ENCODE peak calls at places on chromosome 17, in four cellular contexts. One of them, this sample, is unnamed.

GRCh38 chr17:76268991-76269981 is 4.1 kb downstream of the UBALD2 start:
- DNase-seq in PC-3: no peak
- DNase-seq in tibial artery: no peak
- DNase-seq in CD4-positive, alpha-beta T cell: no peak
- DNase-seq in this sample: no peak

GRCh38 chr17:48843172-48843900 is 12.5 kb downstream of the CALCOCO2 start:
- DNase-seq in PC-3: no peak
- DNase-seq in tibial artery: no peak
- DNase-seq in CD4-positive, alpha-beta T cell: no peak
- DNase-seq in this sample: peak; percentile 31

GRCh38 chr17:81019563-81020442 is 15.1 kb upstream of the BAIAP2 start:
- DNase-seq in PC-3: no peak
- DNase-seq in tibial artery: no peak
- DNase-seq in CD4-positive, alpha-beta T cell: no peak
- DNase-seq in this sample: no peak

GRCh38 chr17:61713035-61713434 is 122.0 kb upstream of the NACA2 start:
- DNase-seq in PC-3: no peak
- DNase-seq in tibial artery: no peak
- DNase-seq in CD4-positive, alpha-beta T cell: no peak
- DNase-seq in this sample: no peak

GRCh38 chr17:42571435-42572225 is 4.7 kb downstream of the MLX start:
- DNase-seq in PC-3: no peak
- DNase-seq in tibial artery: no peak
- DNase-seq in CD4-positive, alpha-beta T cell: no peak
- DNase-seq in this sample: no peak

GRCh38 chr17:44677136-44677535 is 12.4 kb downstream of the CCDC43 start:
- DNase-seq in PC-3: peak; percentile 18
- DNase-seq in tibial artery: no peak
- DNase-seq in CD4-positive, alpha-beta T cell: no peak
- DNase-seq in this sample: no peak

GRCh38 chr17:48470388-48471034 is 40.5 kb upstream of the SKAP1 start:
- DNase-seq in PC-3: peak; percentile 47
- DNase-seq in tibial artery: no peak
- DNase-seq in CD4-positive, alpha-beta T cell: no peak
- DNase-seq in this sample: no peak

GRCh38 chr17:7997186-7997585 is 5.2 kb upstream of the GUCY2D start:
- DNase-seq in PC-3: peak; percentile 66
- DNase-seq in tibial artery: no peak
- DNase-seq in CD4-positive, alpha-beta T cell: no peak
- DNase-seq in this sample: peak; percentile 45

GRCh38 chr17:1486802-1487695 is 5.4 kb downstream of the MYO1C start:
- DNase-seq in PC-3: no peak
- DNase-seq in tibial artery: peak; percentile 96
- DNase-seq in CD4-positive, alpha-beta T cell: peak; percentile 56
- DNase-seq in this sample: peak; percentile 83

GRCh38 chr17:65434251-65434650 is 127.2 kb downstream of the AXIN2 start:
- DNase-seq in PC-3: no peak
- DNase-seq in tibial artery: no peak
- DNase-seq in CD4-positive, alpha-beta T cell: no peak
- DNase-seq in this sample: peak; percentile 13

GRCh38 chr17:16281351-16281750 is 64.3 kb downstream of the PIGL start:
- DNase-seq in PC-3: peak; percentile 43
- DNase-seq in tibial artery: no peak
- DNase-seq in CD4-positive, alpha-beta T cell: no peak
- DNase-seq in this sample: no peak

GRCh38 chr17:32275060-32276042 is 9.7 kb downstream of the RHBDL3 start:
- DNase-seq in PC-3: peak; percentile 74
- DNase-seq in tibial artery: peak; percentile 72
- DNase-seq in CD4-positive, alpha-beta T cell: no peak
- DNase-seq in this sample: no peak

GRCh38 chr17:4520060-4520880 is 21.6 kb downstream of the SPNS2 start:
- DNase-seq in PC-3: no peak
- DNase-seq in tibial artery: no peak
- DNase-seq in CD4-positive, alpha-beta T cell: no peak
- DNase-seq in this sample: no peak

GRCh38 chr17:2782030-2782429 is 14.2 kb upstream of the RAP1GAP2 start:
- DNase-seq in PC-3: peak; percentile 16
- DNase-seq in tibial artery: no peak
- DNase-seq in CD4-positive, alpha-beta T cell: no peak
- DNase-seq in this sample: no peak

GRCh38 chr17:42894283-42895184 is 6.1 kb upstream of the G6PC1 start:
- DNase-seq in PC-3: no peak
- DNase-seq in tibial artery: no peak
- DNase-seq in CD4-positive, alpha-beta T cell: no peak
- DNase-seq in this sample: peak; percentile 92

GRCh38 chr17:75228305-75228704 is 22.8 kb downstream of the NUP85 start:
- DNase-seq in PC-3: no peak
- DNase-seq in tibial artery: no peak
- DNase-seq in CD4-positive, alpha-beta T cell: no peak
- DNase-seq in this sample: no peak

GRCh38 chr17:82204831-82205719 is 7.6 kb downstream of the CCDC57 start:
- DNase-seq in PC-3: peak; percentile 91
- DNase-seq in tibial artery: no peak
- DNase-seq in CD4-positive, alpha-beta T cell: no peak
- DNase-seq in this sample: no peak

GRCh38 chr17:57343717-57344116 is 87.4 kb downstream of the MSI2 start:
- DNase-seq in PC-3: no peak
- DNase-seq in tibial artery: no peak
- DNase-seq in CD4-positive, alpha-beta T cell: no peak
- DNase-seq in this sample: no peak

GRCh38 chr17:66829883-66830282 is 5.0 kb upstream of the CACNG5 start:
- DNase-seq in PC-3: no peak
- DNase-seq in tibial artery: peak; percentile 31
- DNase-seq in CD4-positive, alpha-beta T cell: no peak
- DNase-seq in this sample: no peak

GRCh38 chr17:83080641-83081560 is 1.5 kb downstream of the METRNL start:
- DNase-seq in PC-3: no peak
- DNase-seq in tibial artery: peak; percentile 78
- DNase-seq in CD4-positive, alpha-beta T cell: no peak
- DNase-seq in this sample: no peak

GRCh38 chr17:8393470-8394231 is 4.0 kb downstream of the RNF222 start:
- DNase-seq in PC-3: peak; percentile 67
- DNase-seq in tibial artery: peak; percentile 24
- DNase-seq in CD4-positive, alpha-beta T cell: peak; percentile 22
- DNase-seq in this sample: peak; percentile 57

GRCh38 chr17:31493656-31494155 is 102.2 kb downstream of the RAB11FIP4 start:
- DNase-seq in PC-3: no peak
- DNase-seq in tibial artery: no peak
- DNase-seq in CD4-positive, alpha-beta T cell: no peak
- DNase-seq in this sample: peak; percentile 89

GRCh38 chr17:6570731-6571465 is 14.5 kb upstream of the PITPNM3 start:
- DNase-seq in PC-3: no peak
- DNase-seq in tibial artery: no peak
- DNase-seq in CD4-positive, alpha-beta T cell: no peak
- DNase-seq in this sample: no peak

GRCh38 chr17:78406396-78406795 is 27.9 kb downstream of the PGS1 start:
- DNase-seq in PC-3: no peak
- DNase-seq in tibial artery: no peak
- DNase-seq in CD4-positive, alpha-beta T cell: no peak
- DNase-seq in this sample: no peak

GRCh38 chr17:33572615-33573014 is 279.5 kb upstream of the ASIC2 start:
- DNase-seq in PC-3: peak; percentile 47
- DNase-seq in tibial artery: no peak
- DNase-seq in CD4-positive, alpha-beta T cell: no peak
- DNase-seq in this sample: no peak

GRCh38 chr17:77208217-77208808 is 67.5 kb downstream of the SEC14L1 start:
- DNase-seq in PC-3: no peak
- DNase-seq in tibial artery: peak; percentile 57
- DNase-seq in CD4-positive, alpha-beta T cell: no peak
- DNase-seq in this sample: no peak

GRCh38 chr17:60442271-60443201 is 20.2 kb downstream of the CHCT1 start:
- DNase-seq in PC-3: peak; percentile 26
- DNase-seq in tibial artery: no peak
- DNase-seq in CD4-positive, alpha-beta T cell: no peak
- DNase-seq in this sample: no peak

GRCh38 chr17:7415784-7416183 is 4.3 kb upstream of the SPEM1 start:
- DNase-seq in PC-3: no peak
- DNase-seq in tibial artery: no peak
- DNase-seq in CD4-positive, alpha-beta T cell: no peak
- DNase-seq in this sample: no peak

GRCh38 chr17:75845058-75845711 is 981 bp upstream of the UNC13D start:
- DNase-seq in PC-3: peak; percentile 96
- DNase-seq in tibial artery: peak; percentile 97
- DNase-seq in CD4-positive, alpha-beta T cell: no peak
- DNase-seq in this sample: peak; percentile 93

GRCh38 chr17:79658811-79659207 is 48.0 kb upstream of the RBFOX3 start:
- DNase-seq in PC-3: peak; percentile 32
- DNase-seq in tibial artery: no peak
- DNase-seq in CD4-positive, alpha-beta T cell: no peak
- DNase-seq in this sample: peak; percentile 22

GRCh38 chr17:36978810-36979584 is 30.2 kb downstream of the AATF start:
- DNase-seq in PC-3: no peak
- DNase-seq in tibial artery: no peak
- DNase-seq in CD4-positive, alpha-beta T cell: no peak
- DNase-seq in this sample: no peak

GRCh38 chr17:36544049-36544319 is 735 bp upstream of the GGNBP2 start:
- DNase-seq in PC-3: peak; percentile 39
- DNase-seq in tibial artery: peak; percentile 72
- DNase-seq in CD4-positive, alpha-beta T cell: no peak
- DNase-seq in this sample: peak; percentile 69

DNA sequence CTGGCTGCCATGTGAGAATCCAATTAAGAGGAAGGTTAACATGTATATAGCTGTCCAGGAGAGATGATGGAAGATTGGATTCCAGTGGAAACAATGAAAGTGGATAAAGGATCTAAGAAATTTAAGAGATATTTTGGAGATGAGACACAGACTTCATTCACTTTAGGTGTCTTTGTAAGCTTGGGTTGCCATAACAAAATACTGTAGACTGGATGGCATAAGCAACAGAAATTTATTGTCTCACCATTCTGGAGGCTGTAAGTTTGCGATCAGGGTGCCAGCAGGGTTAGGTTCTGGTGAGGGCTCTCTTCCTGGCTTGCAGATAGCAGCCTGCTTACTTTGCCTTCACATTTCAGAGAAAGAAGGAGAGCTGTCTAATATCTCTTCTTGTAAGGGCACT is 155.9 kb upstream of the MYOCD start:
- DNase-seq in PC-3: no peak
- DNase-seq in tibial artery: no peak
- DNase-seq in CD4-positive, alpha-beta T cell: no peak
- DNase-seq in this sample: no peak
- H3K27ac ChIP-seq in PC-3: no peak overlapping the region
- H3K27ac ChIP-seq in tibial artery: no peak overlapping the region
- H3K27ac ChIP-seq in CD4-positive, alpha-beta T cell: no peak overlapping the region
- H3K27ac ChIP-seq in this sample: no peak overlapping the region

GRCh38 chr17:50272711-50273653 is 1.3 kb upstream of the TMEM92 start:
- DNase-seq in PC-3: peak; percentile 63
- DNase-seq in tibial artery: peak; percentile 81
- DNase-seq in CD4-positive, alpha-beta T cell: peak; percentile 26
- DNase-seq in this sample: peak; percentile 50
- H3K27ac ChIP-seq in PC-3: no peak overlapping the region
- H3K27ac ChIP-seq in tibial artery: peak overlapping the region; percentile 91
- H3K27ac ChIP-seq in CD4-positive, alpha-beta T cell: no peak overlapping the region
- H3K27ac ChIP-seq in this sample: peak overlapping the region; percentile 33

GRCh38 chr17:28575126-28575795 is 1.4 kb downstream of the ALDOC start:
- DNase-seq in PC-3: no peak
- DNase-seq in tibial artery: no peak
- DNase-seq in CD4-positive, alpha-beta T cell: no peak
- DNase-seq in this sample: no peak
- H3K27ac ChIP-seq in PC-3: no peak overlapping the region
- H3K27ac ChIP-seq in tibial artery: no peak overlapping the region
- H3K27ac ChIP-seq in CD4-positive, alpha-beta T cell: no peak overlapping the region
- H3K27ac ChIP-seq in this sample: no peak overlapping the region

GRCh38 chr17:20266806-20267458 is 200.4 kb downstream of the LGALS9B start:
- DNase-seq in PC-3: no peak
- DNase-seq in tibial artery: no peak
- DNase-seq in CD4-positive, alpha-beta T cell: no peak
- DNase-seq in this sample: no peak
- H3K27ac ChIP-seq in PC-3: no peak overlapping the region
- H3K27ac ChIP-seq in tibial artery: peak overlapping the region; percentile 72
- H3K27ac ChIP-seq in CD4-positive, alpha-beta T cell: no peak overlapping the region
- H3K27ac ChIP-seq in this sample: no peak overlapping the region

GRCh38 chr17:17685775-17686291 is 4.6 kb downstream of the RAI1 start:
- DNase-seq in PC-3: peak; percentile 93
- DNase-seq in tibial artery: no peak
- DNase-seq in CD4-positive, alpha-beta T cell: no peak
- DNase-seq in this sample: peak; percentile 79
- H3K27ac ChIP-seq in PC-3: peak overlapping the region; percentile 86
- H3K27ac ChIP-seq in tibial artery: peak overlapping the region; percentile 14
- H3K27ac ChIP-seq in CD4-positive, alpha-beta T cell: no peak overlapping the region
- H3K27ac ChIP-seq in this sample: peak overlapping the region; percentile 88

GRCh38 chr17:29177871-29178749 is 2.1 kb downstream of the MYO18A start:
- DNase-seq in PC-3: peak; percentile 8
- DNase-seq in tibial artery: no peak
- DNase-seq in CD4-positive, alpha-beta T cell: no peak
- DNase-seq in this sample: peak; percentile 88
- H3K27ac ChIP-seq in PC-3: peak overlapping the region; percentile 81
- H3K27ac ChIP-seq in tibial artery: peak overlapping the region; percentile 82
- H3K27ac ChIP-seq in CD4-positive, alpha-beta T cell: no peak overlapping the region
- H3K27ac ChIP-seq in this sample: peak overlapping the region; percentile 97

GRCh38 chr17:73155410-73156165 is 9.2 kb upstream of the SSTR2 start:
- DNase-seq in PC-3: no peak
- DNase-seq in tibial artery: no peak
- DNase-seq in CD4-positive, alpha-beta T cell: no peak
- DNase-seq in this sample: no peak

GRCh38 chr17:73158133-73158532 is 6.7 kb upstream of the SSTR2 start:
- DNase-seq in PC-3: no peak
- DNase-seq in tibial artery: no peak
- DNase-seq in CD4-positive, alpha-beta T cell: no peak
- DNase-seq in this sample: no peak

GRCh38 chr17:73156887-73157870 is 7.6 kb upstream of the SSTR2 start:
- DNase-seq in PC-3: no peak
- DNase-seq in tibial artery: no peak
- DNase-seq in CD4-positive, alpha-beta T cell: no peak
- DNase-seq in this sample: peak; percentile 70

GRCh38 chr17:73151888-73152633 is 12.7 kb upstream of the SSTR2 start:
- DNase-seq in PC-3: peak; percentile 25
- DNase-seq in tibial artery: no peak
- DNase-seq in CD4-positive, alpha-beta T cell: no peak
- DNase-seq in this sample: peak; percentile 4

DNA sequence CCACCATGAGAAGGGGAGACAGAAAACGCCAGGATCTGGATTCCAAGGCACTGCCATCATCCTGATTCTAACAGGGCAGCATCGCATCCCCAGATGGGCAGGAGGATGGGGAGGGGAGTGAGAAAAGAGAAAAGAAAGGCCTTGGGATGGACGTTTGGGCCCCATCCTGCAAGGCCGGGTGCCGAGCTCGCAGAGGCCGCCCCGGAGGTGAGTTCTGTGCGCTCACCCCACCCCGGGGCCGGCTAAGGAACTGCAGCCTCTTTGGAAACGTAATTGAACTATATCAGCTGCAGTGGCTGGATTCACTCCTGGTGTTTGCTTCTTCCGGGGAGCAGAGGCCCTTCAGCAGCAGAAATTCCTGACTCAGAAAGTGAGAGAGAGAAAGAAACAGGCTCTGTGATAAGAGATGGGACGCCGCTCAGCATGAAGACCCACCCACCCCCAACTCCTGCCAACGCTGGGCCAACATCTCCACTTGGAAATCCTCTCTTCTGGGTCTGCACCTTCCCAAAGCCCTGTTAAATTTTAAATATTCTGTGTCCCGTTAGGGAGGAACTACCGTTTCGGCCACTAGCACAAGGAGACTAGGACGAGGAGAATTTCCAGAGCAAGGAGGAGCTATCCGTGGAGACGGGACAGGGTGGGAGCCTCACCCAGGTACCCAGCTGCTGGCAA is 8.5 kb upstream of the SSTR2 start:
- DNase-seq in PC-3: peak; percentile 77
- DNase-seq in tibial artery: peak; percentile 75
- DNase-seq in CD4-positive, alpha-beta T cell: peak; percentile 33
- DNase-seq in this sample: peak; percentile 73
- H3K27ac ChIP-seq in PC-3: no peak overlapping the region
- H3K27ac ChIP-seq in tibial artery: no peak overlapping the region
- H3K27ac ChIP-seq in CD4-positive, alpha-beta T cell: no peak overlapping the region
- H3K27ac ChIP-seq in this sample: no peak overlapping the region

GRCh38 chr17:40903129-40903847 is 18.2 kb upstream of the KRT20 start:
- DNase-seq in PC-3: peak; percentile 93
- DNase-seq in tibial artery: no peak
- DNase-seq in CD4-positive, alpha-beta T cell: no peak
- DNase-seq in this sample: peak; percentile 95
- H3K27ac ChIP-seq in PC-3: peak overlapping the region; percentile 100
- H3K27ac ChIP-seq in tibial artery: no peak overlapping the region
- H3K27ac ChIP-seq in CD4-positive, alpha-beta T cell: no peak overlapping the region
- H3K27ac ChIP-seq in this sample: peak overlapping the region; percentile 93

This sample was measured in small intestine.